ENCODE peak calls at places on chromosomes 16 and 17, in eight cellular contexts. One of them, this sample, is unnamed. For H3K27me3, the result is how much of the 10 kb centered on the place peaks cover.

GRCh38 chr17:68698761-68699160 is 97.6 kb upstream of the FAM20A start:
- DNase-seq in dorsolateral prefrontal cortex: no peak
- DNase-seq in transverse colon: peak
- DNase-seq in colonic mucosa: peak
- DNase-seq in fibroblast of lung: no peak
- DNase-seq in BJ: no peak
- DNase-seq in heart right ventricle: peak
- DNase-seq in right lobe of liver: no peak
- DNase-seq in this sample: no peak

GRCh38 chr17:37082985-37083384 is 134.2 kb downstream of the AATF start:
- DNase-seq in dorsolateral prefrontal cortex: no peak
- DNase-seq in transverse colon: no peak
- DNase-seq in colonic mucosa: no peak
- DNase-seq in fibroblast of lung: no peak
- DNase-seq in BJ: no peak
- DNase-seq in heart right ventricle: no peak
- DNase-seq in right lobe of liver: no peak
- DNase-seq in this sample: no peak

GRCh38 chr17:4198995-4199394 is 56.0 kb downstream of the CYB5D2 start:
- DNase-seq in dorsolateral prefrontal cortex: no peak
- DNase-seq in transverse colon: no peak
- DNase-seq in colonic mucosa: no peak
- DNase-seq in fibroblast of lung: no peak
- DNase-seq in BJ: no peak
- DNase-seq in heart right ventricle: no peak
- DNase-seq in right lobe of liver: no peak
- DNase-seq in this sample: no peak

GRCh38 chr16:64417711-64418227 is 704.1 kb downstream of the CDH11 start:
- DNase-seq in dorsolateral prefrontal cortex: no peak
- DNase-seq in transverse colon: no peak
- DNase-seq in colonic mucosa: no peak
- DNase-seq in fibroblast of lung: peak
- DNase-seq in BJ: peak
- DNase-seq in heart right ventricle: no peak
- DNase-seq in right lobe of liver: no peak
- DNase-seq in this sample: no peak

GRCh38 chr16:83926726-83927397 is 26.2 kb upstream of the OSGIN1 start:
- DNase-seq in dorsolateral prefrontal cortex: peak
- DNase-seq in transverse colon: peak
- DNase-seq in colonic mucosa: peak
- DNase-seq in fibroblast of lung: peak
- DNase-seq in BJ: peak
- DNase-seq in heart right ventricle: peak
- DNase-seq in right lobe of liver: peak
- DNase-seq in this sample: peak

GRCh38 chr17:42512733-42513251 is 23.2 kb upstream of the NAGLU start:
- DNase-seq in dorsolateral prefrontal cortex: no peak
- DNase-seq in transverse colon: no peak
- DNase-seq in colonic mucosa: no peak
- DNase-seq in fibroblast of lung: no peak
- DNase-seq in BJ: no peak
- DNase-seq in heart right ventricle: no peak
- DNase-seq in right lobe of liver: no peak
- DNase-seq in this sample: peak

GRCh38 chr17:82213251-82214011 is 789 bp upstream of the CCDC57 start:
- DNase-seq in dorsolateral prefrontal cortex: peak
- DNase-seq in transverse colon: peak
- DNase-seq in colonic mucosa: no peak
- DNase-seq in fibroblast of lung: peak
- DNase-seq in BJ: no peak
- DNase-seq in heart right ventricle: no peak
- DNase-seq in right lobe of liver: no peak
- DNase-seq in this sample: peak

GRCh38 chr16:10256855-10257641 is 74.8 kb upstream of the GRIN2A start:
- DNase-seq in dorsolateral prefrontal cortex: no peak
- DNase-seq in transverse colon: peak
- DNase-seq in colonic mucosa: peak
- DNase-seq in fibroblast of lung: peak
- DNase-seq in BJ: no peak
- DNase-seq in heart right ventricle: peak
- DNase-seq in right lobe of liver: peak
- DNase-seq in this sample: peak

GRCh38 chr17:14351493-14351892 is 50.6 kb downstream of the HS3ST3B1 start:
- DNase-seq in dorsolateral prefrontal cortex: no peak
- DNase-seq in transverse colon: no peak
- DNase-seq in colonic mucosa: no peak
- DNase-seq in fibroblast of lung: peak
- DNase-seq in BJ: no peak
- DNase-seq in heart right ventricle: no peak
- DNase-seq in right lobe of liver: no peak
- DNase-seq in this sample: no peak

GRCh38 chr17:28406478-28406824 is 439 bp upstream of the SLC46A1 start:
- DNase-seq in dorsolateral prefrontal cortex: no peak
- DNase-seq in transverse colon: no peak
- DNase-seq in colonic mucosa: no peak
- DNase-seq in fibroblast of lung: no peak
- DNase-seq in BJ: no peak
- DNase-seq in heart right ventricle: no peak
- DNase-seq in right lobe of liver: no peak
- DNase-seq in this sample: peak

GRCh38 chr16:3180445-3180878 is 7.5 kb upstream of the OR1F1 start:
- DNase-seq in dorsolateral prefrontal cortex: no peak
- DNase-seq in transverse colon: no peak
- DNase-seq in colonic mucosa: no peak
- DNase-seq in fibroblast of lung: no peak
- DNase-seq in BJ: no peak
- DNase-seq in heart right ventricle: no peak
- DNase-seq in right lobe of liver: no peak
- DNase-seq in this sample: peak

GRCh38 chr17:62778990-62779681 is 29.0 kb downstream of the MARCHF10 start:
- DNase-seq in dorsolateral prefrontal cortex: no peak
- DNase-seq in transverse colon: peak
- DNase-seq in colonic mucosa: no peak
- DNase-seq in fibroblast of lung: peak
- DNase-seq in BJ: peak
- DNase-seq in heart right ventricle: no peak
- DNase-seq in right lobe of liver: no peak
- DNase-seq in this sample: no peak

GRCh38 chr17:9274119-9274445 is 252.8 kb downstream of the NTN1 start:
- DNase-seq in dorsolateral prefrontal cortex: no peak
- DNase-seq in transverse colon: no peak
- DNase-seq in colonic mucosa: no peak
- DNase-seq in fibroblast of lung: no peak
- DNase-seq in BJ: no peak
- DNase-seq in heart right ventricle: no peak
- DNase-seq in right lobe of liver: no peak
- DNase-seq in this sample: no peak

GRCh38 chr17:37826497-37827115 is 81.7 kb upstream of the HNF1B start:
- DNase-seq in dorsolateral prefrontal cortex: no peak
- DNase-seq in transverse colon: no peak
- DNase-seq in colonic mucosa: no peak
- DNase-seq in fibroblast of lung: peak
- DNase-seq in BJ: no peak
- DNase-seq in heart right ventricle: no peak
- DNase-seq in right lobe of liver: no peak
- DNase-seq in this sample: no peak

GRCh38 chr17:19398301-19399181 is 11.6 kb upstream of the MFAP4 start:
- DNase-seq in dorsolateral prefrontal cortex: peak
- DNase-seq in transverse colon: peak
- DNase-seq in colonic mucosa: peak
- DNase-seq in fibroblast of lung: peak
- DNase-seq in BJ: no peak
- DNase-seq in heart right ventricle: peak
- DNase-seq in right lobe of liver: no peak
- DNase-seq in this sample: no peak

DNA sequence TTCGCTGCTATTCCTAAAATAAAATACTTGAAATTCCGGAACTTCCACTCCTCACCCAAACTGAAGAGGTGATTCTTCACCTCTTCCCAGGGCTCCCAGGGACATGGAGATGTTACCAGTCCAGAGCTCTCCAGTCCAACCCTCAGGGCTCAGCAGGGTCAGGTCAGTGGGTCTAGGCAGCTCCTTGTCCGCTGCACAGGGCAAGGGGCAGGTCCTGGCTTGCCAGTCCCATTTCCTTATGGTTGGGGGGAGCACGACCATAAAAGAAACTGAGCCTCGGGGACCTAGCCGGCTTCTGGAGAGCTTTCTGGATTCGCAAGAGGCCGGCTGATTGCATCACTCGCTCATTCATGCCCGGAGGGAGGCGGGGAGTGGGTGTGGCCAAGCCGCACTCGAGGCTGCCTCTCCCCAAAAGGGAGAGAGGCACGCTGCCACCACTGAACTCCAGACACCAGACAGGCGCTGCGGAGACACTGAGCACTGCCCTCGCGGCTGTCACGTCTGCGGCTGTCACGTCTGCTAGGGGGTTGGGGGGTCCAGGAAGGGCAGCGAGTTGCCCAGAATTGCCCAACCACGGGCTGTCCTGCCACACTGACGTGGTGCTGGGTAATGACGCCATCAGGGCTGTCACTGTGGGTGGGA is 15.8 kb downstream of the SLC7A5 start:
- DNase-seq in dorsolateral prefrontal cortex: peak
- DNase-seq in transverse colon: peak
- DNase-seq in colonic mucosa: peak
- DNase-seq in fibroblast of lung: peak
- DNase-seq in BJ: peak
- DNase-seq in heart right ventricle: peak
- DNase-seq in right lobe of liver: peak
- DNase-seq in this sample: peak
- H3K4me3 ChIP-seq in dorsolateral prefrontal cortex: peak
- H3K4me3 ChIP-seq in transverse colon: peak
- H3K4me3 ChIP-seq in colonic mucosa: peak
- H3K4me3 ChIP-seq in fibroblast of lung: peak
- H3K4me3 ChIP-seq in BJ: peak
- H3K4me3 ChIP-seq in heart right ventricle: no peak
- H3K4me3 ChIP-seq in right lobe of liver: peak
- H3K4me3 ChIP-seq in this sample: no peak

DNA sequence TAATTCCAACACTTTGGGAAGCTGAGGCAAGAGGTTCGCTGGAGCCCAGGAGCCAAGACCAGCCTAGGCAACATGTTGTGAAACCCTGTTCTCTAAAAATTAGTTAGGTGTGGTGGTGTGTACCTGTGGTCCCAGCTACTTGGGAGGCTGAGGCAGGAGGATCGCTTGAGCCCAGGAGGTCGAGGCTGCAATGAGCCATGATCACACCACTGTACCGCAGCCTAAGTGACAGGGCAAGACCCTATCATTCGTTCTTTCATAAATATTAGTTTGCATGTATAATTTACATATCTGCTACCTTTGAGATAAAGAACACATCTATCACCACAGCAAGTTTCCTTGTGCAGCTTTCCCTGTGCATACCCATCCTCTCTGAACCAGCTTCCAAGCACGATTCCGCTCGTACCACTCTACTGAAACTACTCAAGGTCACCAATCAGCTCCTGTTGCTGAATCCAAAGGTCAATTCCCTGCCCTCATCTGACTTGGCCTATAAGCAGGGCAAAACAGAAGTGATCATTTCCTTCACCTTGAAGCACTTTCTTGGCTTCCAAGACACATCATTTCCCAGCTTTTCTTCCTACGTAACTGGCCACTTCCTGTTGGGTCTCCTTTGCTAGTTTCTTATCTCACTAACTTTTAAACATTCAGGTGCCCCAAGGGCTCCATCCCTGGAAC is 49.1 kb downstream of the GRB2 start:
- DNase-seq in dorsolateral prefrontal cortex: no peak
- DNase-seq in transverse colon: no peak
- DNase-seq in colonic mucosa: no peak
- DNase-seq in fibroblast of lung: no peak
- DNase-seq in BJ: no peak
- DNase-seq in heart right ventricle: no peak
- DNase-seq in right lobe of liver: no peak
- DNase-seq in this sample: no peak
- H3K27me3 ChIP-seq in dorsolateral prefrontal cortex: under half
- H3K27me3 ChIP-seq in transverse colon: under half
- H3K27me3 ChIP-seq in colonic mucosa: under half
- H3K27me3 ChIP-seq in fibroblast of lung: under half
- H3K27me3 ChIP-seq in BJ: under half
- H3K27me3 ChIP-seq in heart right ventricle: under half
- H3K27me3 ChIP-seq in right lobe of liver: under half
- H3K27me3 ChIP-seq in this sample: under half

GRCh38 chr17:50059759-50060273 is 3.9 kb downstream of the ITGA3 start:
- DNase-seq in dorsolateral prefrontal cortex: no peak
- DNase-seq in transverse colon: no peak
- DNase-seq in colonic mucosa: no peak
- DNase-seq in fibroblast of lung: peak
- DNase-seq in BJ: no peak
- DNase-seq in heart right ventricle: no peak
- DNase-seq in right lobe of liver: peak
- DNase-seq in this sample: no peak
- H3K4me3 ChIP-seq in dorsolateral prefrontal cortex: no peak
- H3K4me3 ChIP-seq in transverse colon: no peak
- H3K4me3 ChIP-seq in colonic mucosa: no peak
- H3K4me3 ChIP-seq in fibroblast of lung: no peak
- H3K4me3 ChIP-seq in BJ: no peak
- H3K4me3 ChIP-seq in heart right ventricle: no peak
- H3K4me3 ChIP-seq in right lobe of liver: no peak
- H3K4me3 ChIP-seq in this sample: no peak

GRCh38 chr16:49868164-49868668 is 12.3 kb upstream of the ZNF423 start:
- DNase-seq in dorsolateral prefrontal cortex: no peak
- DNase-seq in transverse colon: no peak
- DNase-seq in colonic mucosa: no peak
- DNase-seq in fibroblast of lung: no peak
- DNase-seq in BJ: no peak
- DNase-seq in heart right ventricle: no peak
- DNase-seq in right lobe of liver: no peak
- DNase-seq in this sample: no peak

GRCh38 chr16:49867234-49867633 is 11.3 kb upstream of the ZNF423 start:
- DNase-seq in dorsolateral prefrontal cortex: no peak
- DNase-seq in transverse colon: no peak
- DNase-seq in colonic mucosa: no peak
- DNase-seq in fibroblast of lung: no peak
- DNase-seq in BJ: no peak
- DNase-seq in heart right ventricle: no peak
- DNase-seq in right lobe of liver: no peak
- DNase-seq in this sample: no peak

GRCh38 chr16:49874613-49875237 is 18.8 kb upstream of the ZNF423 start:
- DNase-seq in dorsolateral prefrontal cortex: no peak
- DNase-seq in transverse colon: peak
- DNase-seq in colonic mucosa: peak
- DNase-seq in fibroblast of lung: no peak
- DNase-seq in BJ: no peak
- DNase-seq in heart right ventricle: no peak
- DNase-seq in right lobe of liver: no peak
- DNase-seq in this sample: no peak

GRCh38 chr16:49866533-49867155 is 10.7 kb upstream of the ZNF423 start:
- DNase-seq in dorsolateral prefrontal cortex: no peak
- DNase-seq in transverse colon: no peak
- DNase-seq in colonic mucosa: no peak
- DNase-seq in fibroblast of lung: no peak
- DNase-seq in BJ: no peak
- DNase-seq in heart right ventricle: no peak
- DNase-seq in right lobe of liver: no peak
- DNase-seq in this sample: peak

DNA sequence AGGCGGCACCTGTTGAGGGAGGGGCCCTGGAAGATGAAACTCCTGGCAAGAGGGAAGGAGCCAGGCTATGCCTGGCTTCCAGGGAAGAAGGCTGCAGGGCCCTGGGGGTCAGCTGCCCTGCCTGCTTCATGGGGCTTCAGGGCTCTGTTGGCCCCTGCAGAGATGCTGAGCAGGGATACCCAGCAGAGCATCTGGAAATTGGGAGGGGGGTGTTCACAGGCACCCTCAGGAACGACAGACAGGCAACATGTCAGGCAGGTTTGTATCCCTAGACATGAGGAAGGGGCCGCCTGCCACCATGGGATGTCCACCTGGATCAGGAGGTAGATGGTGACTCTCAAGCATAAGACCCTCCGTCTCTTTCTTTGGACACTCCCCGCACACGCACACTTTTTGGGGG is 13.8 kb upstream of the ZNF423 start:
- DNase-seq in dorsolateral prefrontal cortex: no peak
- DNase-seq in transverse colon: no peak
- DNase-seq in colonic mucosa: no peak
- DNase-seq in fibroblast of lung: no peak
- DNase-seq in BJ: no peak
- DNase-seq in heart right ventricle: no peak
- DNase-seq in right lobe of liver: no peak
- DNase-seq in this sample: no peak
- H3K27me3 ChIP-seq in dorsolateral prefrontal cortex: under half
- H3K27me3 ChIP-seq in transverse colon: under half
- H3K27me3 ChIP-seq in colonic mucosa: under half
- H3K27me3 ChIP-seq in fibroblast of lung: under half
- H3K27me3 ChIP-seq in BJ: under half
- H3K27me3 ChIP-seq in heart right ventricle: under half
- H3K27me3 ChIP-seq in right lobe of liver: under half
- H3K27me3 ChIP-seq in this sample: under half